ENCODE peak calls at places on chromosome 14, in ten cellular contexts. K is choroid plexus epithelial cell; F is stimulated activated CD4-positive, alpha-beta T cell treated with anti-CD3 and anti-CD28 coated beads, TNF-alpha, amount 100 ng/mL, for 4 hours; C is heart right ventricle; Y is stimulated activated CD8-positive, alpha-beta memory T cell treated with anti-CD3 and anti-CD28 coated beads, Interleukin-2, amount 100 ng/mL, for 1 hour; E is lower leg skin; G is HTR-8/SVneo; T is LoVo; Z is spleen; P is left ventricle myocardium inferior. I is an unnamed sample.

GRCh38 chr14:48398675-48399282 is 723.4 kb upstream of the MDGA2 start:
- DNase-seq in K (peak; percentile 46), F (no peak), C (no peak), Y (no peak), E (no peak), G (peak; percentile 14), T (peak; percentile 39), Z (no peak), P (no peak), I (peak; percentile 36)

GRCh38 chr14:71320107-71320733 is 413.0 kb downstream of the PCNX1 start:
- DNase-seq in K (peak; percentile 100), F (peak; percentile 98), C (peak; percentile 99), Y (peak; percentile 94), E (peak; percentile 99), G (peak; percentile 100), T (peak; percentile 98), Z (peak; percentile 100), P (peak; percentile 97), I (peak; percentile 99)

GRCh38 chr14:95106966-95107365 is 50.4 kb downstream of the DICER1 start:
- DNase-seq in K (no peak), F (no peak), C (no peak), Y (no peak), E (no peak), G (no peak), T (no peak), Z (no peak), P (no peak), I (no peak)

GRCh38 chr14:53808042-53808441 is 148.6 kb downstream of the BMP4 start:
- DNase-seq in K (no peak), F (no peak), C (no peak), Y (no peak), E (no peak), G (no peak), T (no peak), Z (no peak), P (no peak), I (peak; percentile 4)

GRCh38 chr14:91241848-91242247 is 2.7 kb downstream of the GPR68 start:
- DNase-seq in K (no peak), F (no peak), C (no peak), Y (no peak), E (no peak), G (no peak), T (no peak), Z (no peak), P (no peak), I (no peak)

GRCh38 chr14:84225243-84225642 is 1304.7 kb upstream of the FLRT2 start:
- DNase-seq in K (peak; percentile 30), F (no peak), C (peak; percentile 67), Y (no peak), E (no peak), G (no peak), T (no peak), Z (no peak), P (peak; percentile 63), I (no peak)

GRCh38 chr14:89324501-89325298 is 92.3 kb downstream of the FOXN3 start:
- DNase-seq in K (no peak), F (no peak), C (no peak), Y (no peak), E (no peak), G (no peak), T (no peak), Z (no peak), P (no peak), I (no peak)

GRCh38 chr14:59407246-59407615 is 57.9 kb downstream of the GPR135 start:
- DNase-seq in K (peak; percentile 95), F (no peak), C (no peak), Y (no peak), E (no peak), G (no peak), T (no peak), Z (no peak), P (no peak), I (peak; percentile 93)

I was measured in astrocyte of the spinal cord.